ENCODE peak calls at places on chromosome 1, in five cellular contexts. N, S, H, J and C are unnamed samples.

GRCh38 chr1:13494025-13494424 is 19.8 kb downstream of the LRRC38 start:
- DNase-seq in N (peak; percentile 79), S (no peak), H (no peak), J (no peak), C (no peak)

GRCh38 chr1:30014031-30014430 is 709.4 kb downstream of the MATN1 start:
- DNase-seq in N (no peak), S (no peak), H (no peak), J (no peak), C (no peak)

GRCh38 chr1:95168638-95169411 is 51.7 kb downstream of the TLCD4 start:
- DNase-seq in N (no peak), S (no peak), H (no peak), J (no peak), C (no peak)

GRCh38 chr1:55836086-55836485 is 620.9 kb upstream of the USP24 start:
- DNase-seq in N (no peak), S (no peak), H (no peak), J (no peak), C (no peak)

GRCh38 chr1:231460614-231461013 is 38.5 kb upstream of the EGLN1 start:
- DNase-seq in N (no peak), S (peak; percentile 27), H (no peak), J (no peak), C (no peak)

GRCh38 chr1:200888349-200888838 is 6.3 kb upstream of the INAVA start:
- DNase-seq in N (no peak), S (peak; percentile 45), H (no peak), J (no peak), C (no peak)

GRCh38 chr1:24926596-24927249 is 3.4 kb downstream of the RUNX3 start:
- DNase-seq in N (peak; percentile 40), S (no peak), H (no peak), J (peak; percentile 40), C (no peak)

GRCh38 chr1:185311589-185312225 is 5.3 kb downstream of the IVNS1ABP start:
- DNase-seq in N (no peak), S (no peak), H (no peak), J (no peak), C (no peak)

GRCh38 chr1:47646676-47647075 is 208.8 kb downstream of the FOXD2 start:
- DNase-seq in N (no peak), S (no peak), H (no peak), J (no peak), C (no peak)